ENCODE peak calls at places on chromosomes 6 and 20, in six cellular contexts. W is NCI-H2107; U is activated CD8-positive, alpha-beta memory T cell treated with anti-CD3 and anti-CD28 coated beads for 48 hours; X is H54; I is nucleus accumbens; A is NCI-H1417 treated with DMSO at 0.1 percent for 48 hours. L is an unnamed sample.

GRCh38 chr6:167849846-167850459 is 23.2 kb downstream of the AFDN start:
- DNase-seq in W (no peak), U (no peak), X (no peak), I (no peak), A (no peak), L (no peak)

GRCh38 chr6:15474196-15474595 is 188.6 kb downstream of the DTNBP1 start:
- DNase-seq in W (no peak), U (no peak), X (no peak), I (no peak), A (no peak), L (no peak)

GRCh38 chr6:157997893-157998608 is 16.4 kb downstream of the SYNJ2 start:
- DNase-seq in W (no peak), U (no peak), X (no peak), I (no peak), A (no peak), L (no peak)

GRCh38 chr20:62818592-62819493 is 2.0 kb downstream of the COL9A3 start:
- DNase-seq in W (no peak), U (no peak), X (peak), I (no peak), A (no peak), L (no peak)

GRCh38 chr6:133553652-133554051 is 312.5 kb downstream of the EYA4 start:
- DNase-seq in W (no peak), U (no peak), X (no peak), I (no peak), A (peak), L (no peak)

GRCh38 chr6:47733879-47734558 is 35.6 kb downstream of the ADGRF4 start:
- DNase-seq in W (no peak), U (no peak), X (no peak), I (no peak), A (no peak), L (no peak)

GRCh38 chr6:71419954-71420692 is 131.5 kb downstream of the OGFRL1 start:
- DNase-seq in W (no peak), U (no peak), X (no peak), I (no peak), A (no peak), L (no peak)

GRCh38 chr20:48824830-48825550 is 2.8 kb downstream of the PREX1 start:
- DNase-seq in W (no peak), U (no peak), X (no peak), I (no peak), A (no peak), L (no peak)

GRCh38 chr6:111683749-111684267 is 78.1 kb upstream of the TRAF3IP2 start:
- DNase-seq in W (no peak), U (no peak), X (no peak), I (no peak), A (no peak), L (no peak)

GRCh38 chr6:82568290-82568993 is 204.8 kb downstream of the TPBG start:
- DNase-seq in W (no peak), U (no peak), X (no peak), I (no peak), A (no peak), L (no peak)

GRCh38 chr6:13762648-13763441 is 51.2 kb upstream of the RANBP9 start:
- DNase-seq in W (no peak), U (no peak), X (no peak), I (peak), A (no peak), L (no peak)

GRCh38 chr6:42118162-42119001 is 24.0 kb downstream of the C6orf132 start:
- DNase-seq in W (no peak), U (no peak), X (peak), I (no peak), A (no peak), L (no peak)

GRCh38 chr20:31860431-31861345 is 9.6 kb downstream of the DUSP15 start:
- DNase-seq in W (no peak), U (no peak), X (peak), I (no peak), A (no peak), L (no peak)

GRCh38 chr6:163483107-163483506 is 68.6 kb downstream of the QKI start:
- DNase-seq in W (no peak), U (no peak), X (no peak), I (no peak), A (no peak), L (no peak)

GRCh38 chr20:60572991-60573390 is 614.8 kb downstream of the CDH26 start:
- DNase-seq in W (no peak), U (no peak), X (no peak), I (no peak), A (no peak), L (no peak)

GRCh38 chr20:1437222-1437904 is 29.3 kb downstream of the NSFL1C start:
- DNase-seq in W (no peak), U (peak), X (no peak), I (peak), A (peak), L (peak)

GRCh38 chr20:49887251-49887827 is 28.0 kb downstream of the SPATA2 start:
- DNase-seq in W (no peak), U (no peak), X (no peak), I (no peak), A (no peak), L (no peak)

GRCh38 chr6:63975685-63976084 is 340.1 kb downstream of the PHF3 start:
- DNase-seq in W (no peak), U (no peak), X (no peak), I (no peak), A (no peak), L (no peak)

GRCh38 chr20:63689046-63690000 is 7.1 kb upstream of the TNFRSF6B start:
- DNase-seq in W (no peak), U (no peak), X (no peak), I (no peak), A (no peak), L (no peak)